ENCODE peak calls at places on chromosomes 1 and 21, in seven cellular contexts. One of them, this sample, is unnamed.

GRCh38 chr1:21491483-21492170 is 17.6 kb upstream of the ALPL start:
- DNase-seq in activated effector memory CD4-positive, alpha-beta T cell treated with anti-CD3 and anti-CD28 coated beads, Interleukin-2, amount 50 U/mL, for 16 hours: no peak
- DNase-seq in spleen: no peak
- DNase-seq in stimulated activated CD4-positive, alpha-beta T cell treated with anti-CD3 and anti-CD28 coated beads, TNF-alpha, amount 100 ng/mL, for 48 hours: no peak
- DNase-seq in GM20000: no peak
- DNase-seq in activated CD8-positive, alpha-beta T cell treated with anti-CD3 and anti-CD28 coated beads for 36 hours: no peak
- DNase-seq in psoas muscle: no peak
- DNase-seq in this sample: no peak

GRCh38 chr1:160151303-160151702 is at the start of gene ATP1A4:
- DNase-seq in activated effector memory CD4-positive, alpha-beta T cell treated with anti-CD3 and anti-CD28 coated beads, Interleukin-2, amount 50 U/mL, for 16 hours: no peak
- DNase-seq in spleen: no peak
- DNase-seq in stimulated activated CD4-positive, alpha-beta T cell treated with anti-CD3 and anti-CD28 coated beads, TNF-alpha, amount 100 ng/mL, for 48 hours: no peak
- DNase-seq in GM20000: no peak
- DNase-seq in activated CD8-positive, alpha-beta T cell treated with anti-CD3 and anti-CD28 coated beads for 36 hours: no peak
- DNase-seq in psoas muscle: no peak
- DNase-seq in this sample: no peak

GRCh38 chr1:165630629-165631402 is at the start of gene MGST3:
- DNase-seq in activated effector memory CD4-positive, alpha-beta T cell treated with anti-CD3 and anti-CD28 coated beads, Interleukin-2, amount 50 U/mL, for 16 hours: peak; percentile 97
- DNase-seq in spleen: peak; percentile 99
- DNase-seq in stimulated activated CD4-positive, alpha-beta T cell treated with anti-CD3 and anti-CD28 coated beads, TNF-alpha, amount 100 ng/mL, for 48 hours: peak; percentile 93
- DNase-seq in GM20000: peak; percentile 90
- DNase-seq in activated CD8-positive, alpha-beta T cell treated with anti-CD3 and anti-CD28 coated beads for 36 hours: peak; percentile 98
- DNase-seq in psoas muscle: peak; percentile 99
- DNase-seq in this sample: peak; percentile 97

GRCh38 chr1:65069186-65069585 is 78.8 kb upstream of the AK4 start:
- DNase-seq in activated effector memory CD4-positive, alpha-beta T cell treated with anti-CD3 and anti-CD28 coated beads, Interleukin-2, amount 50 U/mL, for 16 hours: peak; percentile 76
- DNase-seq in spleen: peak; percentile 83
- DNase-seq in stimulated activated CD4-positive, alpha-beta T cell treated with anti-CD3 and anti-CD28 coated beads, TNF-alpha, amount 100 ng/mL, for 48 hours: no peak
- DNase-seq in GM20000: no peak
- DNase-seq in activated CD8-positive, alpha-beta T cell treated with anti-CD3 and anti-CD28 coated beads for 36 hours: peak; percentile 79
- DNase-seq in psoas muscle: no peak
- DNase-seq in this sample: no peak

GRCh38 chr1:203124546-203125317 is 2.8 kb upstream of the ADORA1 start:
- DNase-seq in activated effector memory CD4-positive, alpha-beta T cell treated with anti-CD3 and anti-CD28 coated beads, Interleukin-2, amount 50 U/mL, for 16 hours: peak; percentile 36
- DNase-seq in spleen: no peak
- DNase-seq in stimulated activated CD4-positive, alpha-beta T cell treated with anti-CD3 and anti-CD28 coated beads, TNF-alpha, amount 100 ng/mL, for 48 hours: no peak
- DNase-seq in GM20000: no peak
- DNase-seq in activated CD8-positive, alpha-beta T cell treated with anti-CD3 and anti-CD28 coated beads for 36 hours: no peak
- DNase-seq in psoas muscle: no peak
- DNase-seq in this sample: no peak

GRCh38 chr1:226482196-226482595 is 66.4 kb upstream of the STUM start:
- DNase-seq in activated effector memory CD4-positive, alpha-beta T cell treated with anti-CD3 and anti-CD28 coated beads, Interleukin-2, amount 50 U/mL, for 16 hours: no peak
- DNase-seq in spleen: no peak
- DNase-seq in stimulated activated CD4-positive, alpha-beta T cell treated with anti-CD3 and anti-CD28 coated beads, TNF-alpha, amount 100 ng/mL, for 48 hours: no peak
- DNase-seq in GM20000: no peak
- DNase-seq in activated CD8-positive, alpha-beta T cell treated with anti-CD3 and anti-CD28 coated beads for 36 hours: no peak
- DNase-seq in psoas muscle: no peak
- DNase-seq in this sample: peak; percentile 86

GRCh38 chr21:38247738-38248509 is 8.9 kb upstream of the KCNJ15 start:
- DNase-seq in activated effector memory CD4-positive, alpha-beta T cell treated with anti-CD3 and anti-CD28 coated beads, Interleukin-2, amount 50 U/mL, for 16 hours: no peak
- DNase-seq in spleen: no peak
- DNase-seq in stimulated activated CD4-positive, alpha-beta T cell treated with anti-CD3 and anti-CD28 coated beads, TNF-alpha, amount 100 ng/mL, for 48 hours: no peak
- DNase-seq in GM20000: no peak
- DNase-seq in activated CD8-positive, alpha-beta T cell treated with anti-CD3 and anti-CD28 coated beads for 36 hours: no peak
- DNase-seq in psoas muscle: no peak
- DNase-seq in this sample: no peak

GRCh38 chr1:206505702-206506375 is 1.5 kb upstream of the RASSF5 start:
- DNase-seq in activated effector memory CD4-positive, alpha-beta T cell treated with anti-CD3 and anti-CD28 coated beads, Interleukin-2, amount 50 U/mL, for 16 hours: no peak
- DNase-seq in spleen: peak; percentile 39
- DNase-seq in stimulated activated CD4-positive, alpha-beta T cell treated with anti-CD3 and anti-CD28 coated beads, TNF-alpha, amount 100 ng/mL, for 48 hours: no peak
- DNase-seq in GM20000: peak; percentile 41
- DNase-seq in activated CD8-positive, alpha-beta T cell treated with anti-CD3 and anti-CD28 coated beads for 36 hours: no peak
- DNase-seq in psoas muscle: peak; percentile 6
- DNase-seq in this sample: no peak

GRCh38 chr1:227888404-227889046 is 59.2 kb downstream of the WNT9A start:
- DNase-seq in activated effector memory CD4-positive, alpha-beta T cell treated with anti-CD3 and anti-CD28 coated beads, Interleukin-2, amount 50 U/mL, for 16 hours: peak; percentile 59
- DNase-seq in spleen: peak; percentile 74
- DNase-seq in stimulated activated CD4-positive, alpha-beta T cell treated with anti-CD3 and anti-CD28 coated beads, TNF-alpha, amount 100 ng/mL, for 48 hours: no peak
- DNase-seq in GM20000: no peak
- DNase-seq in activated CD8-positive, alpha-beta T cell treated with anti-CD3 and anti-CD28 coated beads for 36 hours: peak; percentile 1
- DNase-seq in psoas muscle: peak; percentile 40
- DNase-seq in this sample: peak; percentile 81

GRCh38 chr1:109091196-109092193 is 931 bp downstream of the TMEM167B start:
- DNase-seq in activated effector memory CD4-positive, alpha-beta T cell treated with anti-CD3 and anti-CD28 coated beads, Interleukin-2, amount 50 U/mL, for 16 hours: no peak
- DNase-seq in spleen: no peak
- DNase-seq in stimulated activated CD4-positive, alpha-beta T cell treated with anti-CD3 and anti-CD28 coated beads, TNF-alpha, amount 100 ng/mL, for 48 hours: no peak
- DNase-seq in GM20000: no peak
- DNase-seq in activated CD8-positive, alpha-beta T cell treated with anti-CD3 and anti-CD28 coated beads for 36 hours: peak; percentile 47
- DNase-seq in psoas muscle: no peak
- DNase-seq in this sample: no peak

GRCh38 chr1:50610563-50610962 is 187.3 kb upstream of the DMRTA2 start:
- DNase-seq in activated effector memory CD4-positive, alpha-beta T cell treated with anti-CD3 and anti-CD28 coated beads, Interleukin-2, amount 50 U/mL, for 16 hours: no peak
- DNase-seq in spleen: no peak
- DNase-seq in stimulated activated CD4-positive, alpha-beta T cell treated with anti-CD3 and anti-CD28 coated beads, TNF-alpha, amount 100 ng/mL, for 48 hours: no peak
- DNase-seq in GM20000: peak; percentile 29
- DNase-seq in activated CD8-positive, alpha-beta T cell treated with anti-CD3 and anti-CD28 coated beads for 36 hours: no peak
- DNase-seq in psoas muscle: no peak
- DNase-seq in this sample: no peak

GRCh38 chr1:156245451-156246232 is 2.2 kb downstream of the PAQR6 start:
- DNase-seq in activated effector memory CD4-positive, alpha-beta T cell treated with anti-CD3 and anti-CD28 coated beads, Interleukin-2, amount 50 U/mL, for 16 hours: peak; percentile 78
- DNase-seq in spleen: peak; percentile 84
- DNase-seq in stimulated activated CD4-positive, alpha-beta T cell treated with anti-CD3 and anti-CD28 coated beads, TNF-alpha, amount 100 ng/mL, for 48 hours: no peak
- DNase-seq in GM20000: peak; percentile 80
- DNase-seq in activated CD8-positive, alpha-beta T cell treated with anti-CD3 and anti-CD28 coated beads for 36 hours: peak; percentile 64
- DNase-seq in psoas muscle: no peak
- DNase-seq in this sample: no peak

GRCh38 chr1:6918908-6919511 is 133.8 kb downstream of the CAMTA1 start:
- DNase-seq in activated effector memory CD4-positive, alpha-beta T cell treated with anti-CD3 and anti-CD28 coated beads, Interleukin-2, amount 50 U/mL, for 16 hours: no peak
- DNase-seq in spleen: no peak
- DNase-seq in stimulated activated CD4-positive, alpha-beta T cell treated with anti-CD3 and anti-CD28 coated beads, TNF-alpha, amount 100 ng/mL, for 48 hours: no peak
- DNase-seq in GM20000: no peak
- DNase-seq in activated CD8-positive, alpha-beta T cell treated with anti-CD3 and anti-CD28 coated beads for 36 hours: no peak
- DNase-seq in psoas muscle: no peak
- DNase-seq in this sample: peak; percentile 73

GRCh38 chr1:150555971-150556865 is 7.0 kb downstream of the ADAMTSL4 start:
- DNase-seq in activated effector memory CD4-positive, alpha-beta T cell treated with anti-CD3 and anti-CD28 coated beads, Interleukin-2, amount 50 U/mL, for 16 hours: no peak
- DNase-seq in spleen: peak; percentile 68
- DNase-seq in stimulated activated CD4-positive, alpha-beta T cell treated with anti-CD3 and anti-CD28 coated beads, TNF-alpha, amount 100 ng/mL, for 48 hours: no peak
- DNase-seq in GM20000: no peak
- DNase-seq in activated CD8-positive, alpha-beta T cell treated with anti-CD3 and anti-CD28 coated beads for 36 hours: peak; percentile 2
- DNase-seq in psoas muscle: peak; percentile 48
- DNase-seq in this sample: no peak

GRCh38 chr1:160813215-160813614 is 17.2 kb downstream of the LY9 start:
- DNase-seq in activated effector memory CD4-positive, alpha-beta T cell treated with anti-CD3 and anti-CD28 coated beads, Interleukin-2, amount 50 U/mL, for 16 hours: no peak
- DNase-seq in spleen: no peak
- DNase-seq in stimulated activated CD4-positive, alpha-beta T cell treated with anti-CD3 and anti-CD28 coated beads, TNF-alpha, amount 100 ng/mL, for 48 hours: no peak
- DNase-seq in GM20000: no peak
- DNase-seq in activated CD8-positive, alpha-beta T cell treated with anti-CD3 and anti-CD28 coated beads for 36 hours: no peak
- DNase-seq in psoas muscle: no peak
- DNase-seq in this sample: no peak

GRCh38 chr1:53621144-53621543 is 117.8 kb downstream of the GLIS1 start:
- DNase-seq in activated effector memory CD4-positive, alpha-beta T cell treated with anti-CD3 and anti-CD28 coated beads, Interleukin-2, amount 50 U/mL, for 16 hours: peak; percentile 30
- DNase-seq in spleen: peak; percentile 58
- DNase-seq in stimulated activated CD4-positive, alpha-beta T cell treated with anti-CD3 and anti-CD28 coated beads, TNF-alpha, amount 100 ng/mL, for 48 hours: no peak
- DNase-seq in GM20000: no peak
- DNase-seq in activated CD8-positive, alpha-beta T cell treated with anti-CD3 and anti-CD28 coated beads for 36 hours: no peak
- DNase-seq in psoas muscle: no peak
- DNase-seq in this sample: peak; percentile 86

GRCh38 chr1:172239894-172240293 is 180.6 kb upstream of the C1orf105 start:
- DNase-seq in activated effector memory CD4-positive, alpha-beta T cell treated with anti-CD3 and anti-CD28 coated beads, Interleukin-2, amount 50 U/mL, for 16 hours: no peak
- DNase-seq in spleen: no peak
- DNase-seq in stimulated activated CD4-positive, alpha-beta T cell treated with anti-CD3 and anti-CD28 coated beads, TNF-alpha, amount 100 ng/mL, for 48 hours: no peak
- DNase-seq in GM20000: no peak
- DNase-seq in activated CD8-positive, alpha-beta T cell treated with anti-CD3 and anti-CD28 coated beads for 36 hours: no peak
- DNase-seq in psoas muscle: no peak
- DNase-seq in this sample: no peak

GRCh38 chr1:159900086-159900680 is at the start of gene CFAP45:
- DNase-seq in activated effector memory CD4-positive, alpha-beta T cell treated with anti-CD3 and anti-CD28 coated beads, Interleukin-2, amount 50 U/mL, for 16 hours: no peak
- DNase-seq in spleen: peak; percentile 88
- DNase-seq in stimulated activated CD4-positive, alpha-beta T cell treated with anti-CD3 and anti-CD28 coated beads, TNF-alpha, amount 100 ng/mL, for 48 hours: no peak
- DNase-seq in GM20000: peak; percentile 51
- DNase-seq in activated CD8-positive, alpha-beta T cell treated with anti-CD3 and anti-CD28 coated beads for 36 hours: peak; percentile 29
- DNase-seq in psoas muscle: peak; percentile 82
- DNase-seq in this sample: peak; percentile 93

GRCh38 chr1:31407029-31407626 is 5.9 kb upstream of the SERINC2 start:
- DNase-seq in activated effector memory CD4-positive, alpha-beta T cell treated with anti-CD3 and anti-CD28 coated beads, Interleukin-2, amount 50 U/mL, for 16 hours: no peak
- DNase-seq in spleen: no peak
- DNase-seq in stimulated activated CD4-positive, alpha-beta T cell treated with anti-CD3 and anti-CD28 coated beads, TNF-alpha, amount 100 ng/mL, for 48 hours: no peak
- DNase-seq in GM20000: no peak
- DNase-seq in activated CD8-positive, alpha-beta T cell treated with anti-CD3 and anti-CD28 coated beads for 36 hours: no peak
- DNase-seq in psoas muscle: no peak
- DNase-seq in this sample: no peak

GRCh38 chr1:223837206-223837605 is 8.5 kb downstream of the TP53BP2 start:
- DNase-seq in activated effector memory CD4-positive, alpha-beta T cell treated with anti-CD3 and anti-CD28 coated beads, Interleukin-2, amount 50 U/mL, for 16 hours: no peak
- DNase-seq in spleen: no peak
- DNase-seq in stimulated activated CD4-positive, alpha-beta T cell treated with anti-CD3 and anti-CD28 coated beads, TNF-alpha, amount 100 ng/mL, for 48 hours: no peak
- DNase-seq in GM20000: no peak
- DNase-seq in activated CD8-positive, alpha-beta T cell treated with anti-CD3 and anti-CD28 coated beads for 36 hours: no peak
- DNase-seq in psoas muscle: no peak
- DNase-seq in this sample: no peak

GRCh38 chr1:10033359-10033845 is 644 bp downstream of the UBE4B start:
- DNase-seq in activated effector memory CD4-positive, alpha-beta T cell treated with anti-CD3 and anti-CD28 coated beads, Interleukin-2, amount 50 U/mL, for 16 hours: no peak
- DNase-seq in spleen: no peak
- DNase-seq in stimulated activated CD4-positive, alpha-beta T cell treated with anti-CD3 and anti-CD28 coated beads, TNF-alpha, amount 100 ng/mL, for 48 hours: no peak
- DNase-seq in GM20000: peak; percentile 30
- DNase-seq in activated CD8-positive, alpha-beta T cell treated with anti-CD3 and anti-CD28 coated beads for 36 hours: no peak
- DNase-seq in psoas muscle: peak; percentile 59
- DNase-seq in this sample: no peak

GRCh38 chr1:161835963-161836362 is 69.8 kb downstream of the ATF6 start:
- DNase-seq in activated effector memory CD4-positive, alpha-beta T cell treated with anti-CD3 and anti-CD28 coated beads, Interleukin-2, amount 50 U/mL, for 16 hours: no peak
- DNase-seq in spleen: no peak
- DNase-seq in stimulated activated CD4-positive, alpha-beta T cell treated with anti-CD3 and anti-CD28 coated beads, TNF-alpha, amount 100 ng/mL, for 48 hours: no peak
- DNase-seq in GM20000: no peak
- DNase-seq in activated CD8-positive, alpha-beta T cell treated with anti-CD3 and anti-CD28 coated beads for 36 hours: no peak
- DNase-seq in psoas muscle: no peak
- DNase-seq in this sample: no peak

GRCh38 chr1:214846276-214846675 is 236.3 kb upstream of the KCNK2 start:
- DNase-seq in activated effector memory CD4-positive, alpha-beta T cell treated with anti-CD3 and anti-CD28 coated beads, Interleukin-2, amount 50 U/mL, for 16 hours: no peak
- DNase-seq in spleen: no peak
- DNase-seq in stimulated activated CD4-positive, alpha-beta T cell treated with anti-CD3 and anti-CD28 coated beads, TNF-alpha, amount 100 ng/mL, for 48 hours: no peak
- DNase-seq in GM20000: no peak
- DNase-seq in activated CD8-positive, alpha-beta T cell treated with anti-CD3 and anti-CD28 coated beads for 36 hours: no peak
- DNase-seq in psoas muscle: no peak
- DNase-seq in this sample: no peak